ENCODE peak calls at places on chromosomes 5 and 9, in nine cellular contexts. One of them, this sample, is unnamed.

GRCh38 chr5:39986614-39987013 is 561.8 kb upstream of the DAB2 start:
- DNase-seq in glutamatergic neuron: no peak
- DNase-seq in foreskin fibroblast: peak
- DNase-seq in GM12891: no peak
- DNase-seq in LoVo: no peak
- DNase-seq in substantia nigra: no peak
- DNase-seq in colonic mucosa: no peak
- DNase-seq in SJSA1: no peak
- DNase-seq in stimulated activated CD8-positive, alpha-beta memory T cell treated with anti-CD3 and anti-CD28 coated beads, Interleukin-15, amount 100 ng/mL, for 1 hour: no peak
- DNase-seq in this sample: no peak

GRCh38 chr5:66207800-66208561 is 63.9 kb downstream of the SREK1 start:
- DNase-seq in glutamatergic neuron: no peak
- DNase-seq in foreskin fibroblast: peak
- DNase-seq in GM12891: no peak
- DNase-seq in LoVo: peak
- DNase-seq in substantia nigra: no peak
- DNase-seq in colonic mucosa: no peak
- DNase-seq in SJSA1: no peak
- DNase-seq in stimulated activated CD8-positive, alpha-beta memory T cell treated with anti-CD3 and anti-CD28 coated beads, Interleukin-15, amount 100 ng/mL, for 1 hour: no peak
- DNase-seq in this sample: no peak

GRCh38 chr5:174751154-174751990 is 27.0 kb downstream of the MSX2 start:
- DNase-seq in glutamatergic neuron: peak
- DNase-seq in foreskin fibroblast: peak
- DNase-seq in GM12891: no peak
- DNase-seq in LoVo: no peak
- DNase-seq in substantia nigra: no peak
- DNase-seq in colonic mucosa: no peak
- DNase-seq in SJSA1: no peak
- DNase-seq in stimulated activated CD8-positive, alpha-beta memory T cell treated with anti-CD3 and anti-CD28 coated beads, Interleukin-15, amount 100 ng/mL, for 1 hour: no peak
- DNase-seq in this sample: peak

GRCh38 chr9:133761641-133762248 is 23.6 kb upstream of the SARDH start:
- DNase-seq in glutamatergic neuron: no peak
- DNase-seq in foreskin fibroblast: no peak
- DNase-seq in GM12891: no peak
- DNase-seq in LoVo: no peak
- DNase-seq in substantia nigra: no peak
- DNase-seq in colonic mucosa: no peak
- DNase-seq in SJSA1: no peak
- DNase-seq in stimulated activated CD8-positive, alpha-beta memory T cell treated with anti-CD3 and anti-CD28 coated beads, Interleukin-15, amount 100 ng/mL, for 1 hour: no peak
- DNase-seq in this sample: peak

GRCh38 chr5:14227501-14227900 is 84.4 kb downstream of the TRIO start:
- DNase-seq in glutamatergic neuron: no peak
- DNase-seq in foreskin fibroblast: no peak
- DNase-seq in GM12891: no peak
- DNase-seq in LoVo: no peak
- DNase-seq in substantia nigra: no peak
- DNase-seq in colonic mucosa: no peak
- DNase-seq in SJSA1: no peak
- DNase-seq in stimulated activated CD8-positive, alpha-beta memory T cell treated with anti-CD3 and anti-CD28 coated beads, Interleukin-15, amount 100 ng/mL, for 1 hour: no peak
- DNase-seq in this sample: no peak

GRCh38 chr5:1406681-1407640 is 38.3 kb downstream of the SLC6A3 start:
- DNase-seq in glutamatergic neuron: peak
- DNase-seq in foreskin fibroblast: no peak
- DNase-seq in GM12891: no peak
- DNase-seq in LoVo: no peak
- DNase-seq in substantia nigra: no peak
- DNase-seq in colonic mucosa: no peak
- DNase-seq in SJSA1: no peak
- DNase-seq in stimulated activated CD8-positive, alpha-beta memory T cell treated with anti-CD3 and anti-CD28 coated beads, Interleukin-15, amount 100 ng/mL, for 1 hour: no peak
- DNase-seq in this sample: peak

GRCh38 chr5:150486402-150487198 is 21.3 kb upstream of the NDST1 start:
- DNase-seq in glutamatergic neuron: peak
- DNase-seq in foreskin fibroblast: peak
- DNase-seq in GM12891: peak
- DNase-seq in LoVo: peak
- DNase-seq in substantia nigra: peak
- DNase-seq in colonic mucosa: peak
- DNase-seq in SJSA1: peak
- DNase-seq in stimulated activated CD8-positive, alpha-beta memory T cell treated with anti-CD3 and anti-CD28 coated beads, Interleukin-15, amount 100 ng/mL, for 1 hour: no peak
- DNase-seq in this sample: peak

GRCh38 chr5:55800924-55801323 is 50.2 kb upstream of the IL31RA start:
- DNase-seq in glutamatergic neuron: no peak
- DNase-seq in foreskin fibroblast: no peak
- DNase-seq in GM12891: no peak
- DNase-seq in LoVo: no peak
- DNase-seq in substantia nigra: no peak
- DNase-seq in colonic mucosa: no peak
- DNase-seq in SJSA1: no peak
- DNase-seq in stimulated activated CD8-positive, alpha-beta memory T cell treated with anti-CD3 and anti-CD28 coated beads, Interleukin-15, amount 100 ng/mL, for 1 hour: no peak
- DNase-seq in this sample: no peak

GRCh38 chr5:163773181-163773580 is 267.8 kb downstream of the MAT2B start:
- DNase-seq in glutamatergic neuron: no peak
- DNase-seq in foreskin fibroblast: no peak
- DNase-seq in GM12891: no peak
- DNase-seq in LoVo: no peak
- DNase-seq in substantia nigra: no peak
- DNase-seq in colonic mucosa: no peak
- DNase-seq in SJSA1: no peak
- DNase-seq in stimulated activated CD8-positive, alpha-beta memory T cell treated with anti-CD3 and anti-CD28 coated beads, Interleukin-15, amount 100 ng/mL, for 1 hour: no peak
- DNase-seq in this sample: no peak

GRCh38 chr5:96716716-96717115 is 54.5 kb downstream of the CAST start:
- DNase-seq in glutamatergic neuron: no peak
- DNase-seq in foreskin fibroblast: no peak
- DNase-seq in GM12891: no peak
- DNase-seq in LoVo: no peak
- DNase-seq in substantia nigra: no peak
- DNase-seq in colonic mucosa: no peak
- DNase-seq in SJSA1: no peak
- DNase-seq in stimulated activated CD8-positive, alpha-beta memory T cell treated with anti-CD3 and anti-CD28 coated beads, Interleukin-15, amount 100 ng/mL, for 1 hour: no peak
- DNase-seq in this sample: no peak

GRCh38 chr5:931570-932145 is 39.0 kb downstream of the TRIP13 start:
- DNase-seq in glutamatergic neuron: no peak
- DNase-seq in foreskin fibroblast: no peak
- DNase-seq in GM12891: no peak
- DNase-seq in LoVo: no peak
- DNase-seq in substantia nigra: no peak
- DNase-seq in colonic mucosa: no peak
- DNase-seq in SJSA1: no peak
- DNase-seq in stimulated activated CD8-positive, alpha-beta memory T cell treated with anti-CD3 and anti-CD28 coated beads, Interleukin-15, amount 100 ng/mL, for 1 hour: no peak
- DNase-seq in this sample: no peak

GRCh38 chr9:127739614-127740322 is 4.7 kb upstream of the TOR2A start:
- DNase-seq in glutamatergic neuron: no peak
- DNase-seq in foreskin fibroblast: peak
- DNase-seq in GM12891: no peak
- DNase-seq in LoVo: no peak
- DNase-seq in substantia nigra: no peak
- DNase-seq in colonic mucosa: no peak
- DNase-seq in SJSA1: no peak
- DNase-seq in stimulated activated CD8-positive, alpha-beta memory T cell treated with anti-CD3 and anti-CD28 coated beads, Interleukin-15, amount 100 ng/mL, for 1 hour: no peak
- DNase-seq in this sample: no peak

GRCh38 chr5:7394889-7395431 is 978 bp upstream of the ADCY2 start:
- DNase-seq in glutamatergic neuron: peak
- DNase-seq in foreskin fibroblast: no peak
- DNase-seq in GM12891: no peak
- DNase-seq in LoVo: no peak
- DNase-seq in substantia nigra: no peak
- DNase-seq in colonic mucosa: no peak
- DNase-seq in SJSA1: no peak
- DNase-seq in stimulated activated CD8-positive, alpha-beta memory T cell treated with anti-CD3 and anti-CD28 coated beads, Interleukin-15, amount 100 ng/mL, for 1 hour: no peak
- DNase-seq in this sample: no peak

GRCh38 chr9:112310826-112311225 is 22.6 kb downstream of the PTBP3 start:
- DNase-seq in glutamatergic neuron: no peak
- DNase-seq in foreskin fibroblast: no peak
- DNase-seq in GM12891: no peak
- DNase-seq in LoVo: no peak
- DNase-seq in substantia nigra: no peak
- DNase-seq in colonic mucosa: no peak
- DNase-seq in SJSA1: no peak
- DNase-seq in stimulated activated CD8-positive, alpha-beta memory T cell treated with anti-CD3 and anti-CD28 coated beads, Interleukin-15, amount 100 ng/mL, for 1 hour: no peak
- DNase-seq in this sample: no peak

This sample was measured in BE2C.